ENCODE peak calls at places on chromosomes 7 and 10, in nine cellular contexts. One of them, this sample, is unnamed. For H3K4me1, the result is how much of the 10 kb centered on the place peaks cover.

GRCh38 chr7:107232568-107233090 is 63.8 kb downstream of the HBP1 start:
- DNase-seq in heart right ventricle: no peak
- DNase-seq in heart left ventricle: no peak
- DNase-seq in right cardiac atrium: no peak
- DNase-seq in pancreas: no peak
- DNase-seq in right lobe of liver: no peak
- DNase-seq in mammary epithelial cell: peak
- DNase-seq in CD8-positive, alpha-beta T cell: no peak
- DNase-seq in endodermal cell: no peak
- DNase-seq in this sample: no peak

GRCh38 chr7:123624527-123625183 is 23.0 kb downstream of the ASB15 start:
- DNase-seq in heart right ventricle: no peak
- DNase-seq in heart left ventricle: peak
- DNase-seq in right cardiac atrium: peak
- DNase-seq in pancreas: peak
- DNase-seq in right lobe of liver: peak
- DNase-seq in mammary epithelial cell: peak
- DNase-seq in CD8-positive, alpha-beta T cell: peak
- DNase-seq in endodermal cell: peak
- DNase-seq in this sample: peak

GRCh38 chr7:417625-417889 is 102.1 kb downstream of the PDGFA start:
- DNase-seq in heart right ventricle: no peak
- DNase-seq in heart left ventricle: peak
- DNase-seq in right cardiac atrium: peak
- DNase-seq in pancreas: no peak
- DNase-seq in right lobe of liver: no peak
- DNase-seq in mammary epithelial cell: no peak
- DNase-seq in CD8-positive, alpha-beta T cell: no peak
- DNase-seq in endodermal cell: no peak
- DNase-seq in this sample: no peak

GRCh38 chr10:116766241-116767198 is 24.2 kb upstream of the HSPA12A start:
- DNase-seq in heart right ventricle: no peak
- DNase-seq in heart left ventricle: no peak
- DNase-seq in right cardiac atrium: no peak
- DNase-seq in pancreas: no peak
- DNase-seq in right lobe of liver: no peak
- DNase-seq in mammary epithelial cell: no peak
- DNase-seq in CD8-positive, alpha-beta T cell: no peak
- DNase-seq in endodermal cell: no peak
- DNase-seq in this sample: no peak

GRCh38 chr7:98922392-98923107 is 44.2 kb downstream of the TRRAP start:
- DNase-seq in heart right ventricle: no peak
- DNase-seq in heart left ventricle: no peak
- DNase-seq in right cardiac atrium: no peak
- DNase-seq in pancreas: no peak
- DNase-seq in right lobe of liver: peak
- DNase-seq in mammary epithelial cell: no peak
- DNase-seq in CD8-positive, alpha-beta T cell: no peak
- DNase-seq in endodermal cell: no peak
- DNase-seq in this sample: no peak

GRCh38 chr10:71646051-71646450 is 73.5 kb downstream of the C10orf105 start:
- DNase-seq in heart right ventricle: no peak
- DNase-seq in heart left ventricle: no peak
- DNase-seq in right cardiac atrium: no peak
- DNase-seq in pancreas: no peak
- DNase-seq in right lobe of liver: no peak
- DNase-seq in mammary epithelial cell: no peak
- DNase-seq in CD8-positive, alpha-beta T cell: no peak
- DNase-seq in endodermal cell: no peak
- DNase-seq in this sample: no peak

GRCh38 chr7:8536431-8536830 is 103.0 kb downstream of the NXPH1 start:
- DNase-seq in heart right ventricle: no peak
- DNase-seq in heart left ventricle: no peak
- DNase-seq in right cardiac atrium: no peak
- DNase-seq in pancreas: no peak
- DNase-seq in right lobe of liver: no peak
- DNase-seq in mammary epithelial cell: no peak
- DNase-seq in CD8-positive, alpha-beta T cell: no peak
- DNase-seq in endodermal cell: no peak
- DNase-seq in this sample: no peak

GRCh38 chr10:118500477-118501104 is 94.9 kb downstream of the PRLHR start:
- DNase-seq in heart right ventricle: no peak
- DNase-seq in heart left ventricle: no peak
- DNase-seq in right cardiac atrium: no peak
- DNase-seq in pancreas: no peak
- DNase-seq in right lobe of liver: no peak
- DNase-seq in mammary epithelial cell: no peak
- DNase-seq in CD8-positive, alpha-beta T cell: no peak
- DNase-seq in endodermal cell: no peak
- DNase-seq in this sample: no peak

GRCh38 chr7:44290250-44290616 is 35.2 kb downstream of the CAMK2B start:
- DNase-seq in heart right ventricle: no peak
- DNase-seq in heart left ventricle: no peak
- DNase-seq in right cardiac atrium: peak
- DNase-seq in pancreas: no peak
- DNase-seq in right lobe of liver: peak
- DNase-seq in mammary epithelial cell: no peak
- DNase-seq in CD8-positive, alpha-beta T cell: no peak
- DNase-seq in endodermal cell: peak
- DNase-seq in this sample: no peak

GRCh38 chr10:31604141-31604540 is 285.1 kb downstream of the ZEB1 start:
- DNase-seq in heart right ventricle: no peak
- DNase-seq in heart left ventricle: no peak
- DNase-seq in right cardiac atrium: peak
- DNase-seq in pancreas: no peak
- DNase-seq in right lobe of liver: no peak
- DNase-seq in mammary epithelial cell: no peak
- DNase-seq in CD8-positive, alpha-beta T cell: no peak
- DNase-seq in endodermal cell: no peak
- DNase-seq in this sample: no peak

GRCh38 chr10:124622866-124623536 is 121.2 kb downstream of the FAM53B start:
- DNase-seq in heart right ventricle: no peak
- DNase-seq in heart left ventricle: no peak
- DNase-seq in right cardiac atrium: no peak
- DNase-seq in pancreas: no peak
- DNase-seq in right lobe of liver: no peak
- DNase-seq in mammary epithelial cell: no peak
- DNase-seq in CD8-positive, alpha-beta T cell: no peak
- DNase-seq in endodermal cell: no peak
- DNase-seq in this sample: no peak
- H3K4me1 ChIP-seq in heart right ventricle: under half
- H3K4me1 ChIP-seq in heart left ventricle: half or more
- H3K4me1 ChIP-seq in right cardiac atrium: under half
- H3K4me1 ChIP-seq in pancreas: under half
- H3K4me1 ChIP-seq in right lobe of liver: under half
- H3K4me1 ChIP-seq in mammary epithelial cell: half or more
- H3K4me1 ChIP-seq in CD8-positive, alpha-beta T cell: under half
- H3K4me1 ChIP-seq in endodermal cell: under half
- H3K4me1 ChIP-seq in this sample: under half

DNA sequence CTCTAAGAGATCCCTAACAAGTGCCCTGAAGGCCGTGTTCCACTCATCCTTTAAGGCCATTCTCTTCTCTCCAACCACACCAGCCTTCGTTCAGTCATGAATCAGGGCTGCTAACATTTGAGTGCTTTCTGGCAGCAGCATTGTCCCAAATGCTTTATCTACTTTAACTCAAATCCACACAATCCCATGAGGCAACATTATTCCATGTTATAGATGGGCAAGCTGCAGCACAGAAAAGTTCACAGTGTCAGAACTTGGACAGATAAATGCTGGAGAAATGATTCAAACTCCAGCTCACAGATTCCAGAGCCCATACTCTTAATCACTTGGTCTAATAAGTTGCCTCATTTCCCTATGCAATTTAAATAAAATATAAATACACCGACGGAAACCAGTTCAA is 73.5 kb downstream of the MALSU1 start:
- DNase-seq in heart right ventricle: no peak
- DNase-seq in heart left ventricle: no peak
- DNase-seq in right cardiac atrium: no peak
- DNase-seq in pancreas: no peak
- DNase-seq in right lobe of liver: no peak
- DNase-seq in mammary epithelial cell: no peak
- DNase-seq in CD8-positive, alpha-beta T cell: no peak
- DNase-seq in endodermal cell: no peak
- DNase-seq in this sample: no peak
- H3K4me1 ChIP-seq in heart right ventricle: under half
- H3K4me1 ChIP-seq in heart left ventricle: under half
- H3K4me1 ChIP-seq in right cardiac atrium: under half
- H3K4me1 ChIP-seq in pancreas: under half
- H3K4me1 ChIP-seq in right lobe of liver: under half
- H3K4me1 ChIP-seq in mammary epithelial cell: under half
- H3K4me1 ChIP-seq in CD8-positive, alpha-beta T cell: under half
- H3K4me1 ChIP-seq in endodermal cell: under half
- H3K4me1 ChIP-seq in this sample: under half

GRCh38 chr10:79320785-79321493 is 26.3 kb upstream of the PPIF start:
- DNase-seq in heart right ventricle: no peak
- DNase-seq in heart left ventricle: no peak
- DNase-seq in right cardiac atrium: no peak
- DNase-seq in pancreas: no peak
- DNase-seq in right lobe of liver: no peak
- DNase-seq in mammary epithelial cell: peak
- DNase-seq in CD8-positive, alpha-beta T cell: no peak
- DNase-seq in endodermal cell: no peak
- DNase-seq in this sample: no peak

GRCh38 chr10:79318369-79318768 is 28.9 kb upstream of the PPIF start:
- DNase-seq in heart right ventricle: no peak
- DNase-seq in heart left ventricle: no peak
- DNase-seq in right cardiac atrium: no peak
- DNase-seq in pancreas: peak
- DNase-seq in right lobe of liver: no peak
- DNase-seq in mammary epithelial cell: no peak
- DNase-seq in CD8-positive, alpha-beta T cell: no peak
- DNase-seq in endodermal cell: no peak
- DNase-seq in this sample: no peak

GRCh38 chr10:79316671-79317431 is 30.4 kb upstream of the PPIF start:
- DNase-seq in heart right ventricle: no peak
- DNase-seq in heart left ventricle: peak
- DNase-seq in right cardiac atrium: peak
- DNase-seq in pancreas: peak
- DNase-seq in right lobe of liver: no peak
- DNase-seq in mammary epithelial cell: no peak
- DNase-seq in CD8-positive, alpha-beta T cell: no peak
- DNase-seq in endodermal cell: no peak
- DNase-seq in this sample: peak

GRCh38 chr10:79321494-79321882 is 25.8 kb upstream of the PPIF start:
- DNase-seq in heart right ventricle: no peak
- DNase-seq in heart left ventricle: no peak
- DNase-seq in right cardiac atrium: peak
- DNase-seq in pancreas: no peak
- DNase-seq in right lobe of liver: no peak
- DNase-seq in mammary epithelial cell: no peak
- DNase-seq in CD8-positive, alpha-beta T cell: no peak
- DNase-seq in endodermal cell: no peak
- DNase-seq in this sample: no peak

DNA sequence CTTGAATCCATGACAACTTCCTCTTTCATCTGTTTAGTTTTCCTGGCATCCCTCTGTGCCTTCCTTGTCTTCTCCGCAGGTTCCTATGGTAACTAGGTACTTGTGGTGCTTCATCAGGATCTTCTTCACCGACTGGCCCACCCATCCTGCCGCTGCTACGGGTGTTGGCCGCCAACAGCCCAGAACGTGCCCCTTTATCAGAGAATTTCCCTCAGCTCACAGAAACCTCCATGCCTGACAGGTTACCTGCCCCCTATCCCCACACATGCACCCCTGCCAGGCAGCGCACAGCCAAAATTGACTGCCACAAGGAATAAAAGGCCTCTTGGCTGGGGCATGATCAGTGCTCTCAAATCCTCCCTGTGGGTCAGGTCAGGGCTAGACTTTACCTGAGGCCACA is 27.9 kb upstream of the PPIF start:
- DNase-seq in heart right ventricle: no peak
- DNase-seq in heart left ventricle: no peak
- DNase-seq in right cardiac atrium: peak
- DNase-seq in pancreas: peak
- DNase-seq in right lobe of liver: no peak
- DNase-seq in mammary epithelial cell: no peak
- DNase-seq in CD8-positive, alpha-beta T cell: no peak
- DNase-seq in endodermal cell: no peak
- DNase-seq in this sample: no peak
- H3K4me1 ChIP-seq in heart right ventricle: under half
- H3K4me1 ChIP-seq in heart left ventricle: under half
- H3K4me1 ChIP-seq in right cardiac atrium: under half
- H3K4me1 ChIP-seq in pancreas: under half
- H3K4me1 ChIP-seq in right lobe of liver: under half
- H3K4me1 ChIP-seq in mammary epithelial cell: half or more
- H3K4me1 ChIP-seq in CD8-positive, alpha-beta T cell: half or more
- H3K4me1 ChIP-seq in endodermal cell: under half
- H3K4me1 ChIP-seq in this sample: under half

DNA sequence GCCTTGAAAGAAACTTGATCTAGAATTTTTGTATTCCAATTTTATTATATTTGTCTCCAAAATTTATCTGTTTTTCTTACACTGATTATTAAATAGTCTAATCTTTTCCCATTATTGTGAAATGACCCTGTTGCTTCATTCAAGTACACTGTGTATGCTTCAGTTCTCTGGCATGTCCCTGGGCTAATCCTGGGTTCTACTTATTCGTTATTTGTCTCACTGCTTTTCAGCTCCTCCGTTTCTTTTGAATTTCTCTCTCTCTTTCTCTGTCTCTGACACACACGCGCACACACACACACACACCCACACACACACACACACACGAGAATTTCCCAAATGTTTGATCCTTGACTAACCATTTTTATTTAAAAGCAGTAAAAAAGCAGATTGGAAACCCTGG is 768.6 kb downstream of the NRG3 start:
- DNase-seq in heart right ventricle: no peak
- DNase-seq in heart left ventricle: no peak
- DNase-seq in right cardiac atrium: no peak
- DNase-seq in pancreas: no peak
- DNase-seq in right lobe of liver: no peak
- DNase-seq in mammary epithelial cell: no peak
- DNase-seq in CD8-positive, alpha-beta T cell: no peak
- DNase-seq in endodermal cell: no peak
- DNase-seq in this sample: no peak
- H3K4me1 ChIP-seq in heart right ventricle: under half
- H3K4me1 ChIP-seq in heart left ventricle: under half
- H3K4me1 ChIP-seq in right cardiac atrium: under half
- H3K4me1 ChIP-seq in pancreas: under half
- H3K4me1 ChIP-seq in right lobe of liver: under half
- H3K4me1 ChIP-seq in mammary epithelial cell: under half
- H3K4me1 ChIP-seq in CD8-positive, alpha-beta T cell: under half
- H3K4me1 ChIP-seq in endodermal cell: under half
- H3K4me1 ChIP-seq in this sample: under half

DNA sequence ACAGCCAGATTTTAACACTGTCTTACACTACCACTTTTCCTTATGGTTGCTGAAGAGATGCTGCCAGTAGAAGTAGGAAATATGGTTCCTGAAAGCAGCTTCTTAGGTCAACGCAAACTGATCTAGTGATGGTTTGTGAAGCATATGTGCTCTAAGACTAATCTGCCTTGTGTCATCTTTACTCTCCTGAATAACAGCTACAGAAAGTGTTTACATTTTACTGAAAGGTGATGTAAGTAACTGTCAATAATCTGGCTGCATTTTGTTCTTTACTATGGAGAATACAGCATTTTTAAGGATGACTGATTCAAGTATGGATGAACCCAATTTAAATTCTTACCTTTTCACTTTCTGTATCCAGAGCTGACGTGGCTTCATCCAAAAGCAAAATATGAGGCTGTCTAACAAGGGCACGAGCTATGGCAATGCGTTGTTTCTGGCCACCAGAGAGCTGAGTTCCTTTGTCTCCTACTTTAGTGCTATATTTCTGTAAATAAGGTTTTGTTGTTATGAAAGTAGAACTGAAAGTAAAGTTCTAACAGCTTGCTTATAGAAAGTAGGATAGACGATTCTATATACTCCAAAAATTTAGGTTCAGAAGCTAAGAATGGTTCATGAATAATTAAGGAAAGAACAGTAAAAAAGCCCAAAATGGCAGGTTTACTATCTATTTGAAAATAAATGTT is 30.2 kb upstream of the ABCB4 start:
- DNase-seq in heart right ventricle: no peak
- DNase-seq in heart left ventricle: no peak
- DNase-seq in right cardiac atrium: no peak
- DNase-seq in pancreas: no peak
- DNase-seq in right lobe of liver: no peak
- DNase-seq in mammary epithelial cell: no peak
- DNase-seq in CD8-positive, alpha-beta T cell: no peak
- DNase-seq in endodermal cell: no peak
- DNase-seq in this sample: peak
- H3K4me1 ChIP-seq in heart right ventricle: under half
- H3K4me1 ChIP-seq in heart left ventricle: under half
- H3K4me1 ChIP-seq in right cardiac atrium: under half
- H3K4me1 ChIP-seq in pancreas: under half
- H3K4me1 ChIP-seq in right lobe of liver: under half
- H3K4me1 ChIP-seq in mammary epithelial cell: under half
- H3K4me1 ChIP-seq in CD8-positive, alpha-beta T cell: under half
- H3K4me1 ChIP-seq in endodermal cell: under half
- H3K4me1 ChIP-seq in this sample: under half

This sample was measured in MM.1S.